ENCODE peak calls at places on chromosomes 1 and 21, in six cellular contexts. X is NCI-H1092; Z is DMS79; N is NCI-H2081; B is AG10803; R is activated CD4-positive, alpha-beta T cell treated with anti-CD3 and anti-CD28 coated beads, Interleukin-2, amount 50 U/mL, for 48 hours. A is an unnamed sample.

GRCh38 chr21:44011774-44012473 is at the start of gene TRAPPC10:
- DNase-seq in R (peak), X (peak), N (peak), B (peak), Z (peak), A (peak)

GRCh38 chr1:204532832-204533231 is 16.6 kb downstream of the MDM4 start:
- DNase-seq in B (no peak), X (no peak), N (no peak), Z (no peak), R (no peak), A (no peak)

GRCh38 chr1:9889411-9889810 is 20.7 kb downstream of the CTNNBIP1 start:
- DNase-seq in B (no peak), Z (no peak), N (no peak), R (no peak), X (no peak), A (no peak)

GRCh38 chr1:2528016-2528415 is 1.6 kb upstream of the PANK4 start:
- DNase-seq in Z (no peak), R (no peak), X (no peak), B (no peak), N (no peak), A (no peak)

GRCh38 chr21:34992736-34993135 is 56.4 kb downstream of the RUNX1 start:
- DNase-seq in N (no peak), Z (no peak), X (no peak), R (no peak), B (peak), A (no peak)

GRCh38 chr1:89525169-89525855 is 683 bp downstream of the LRRC8B start:
- DNase-seq in N (peak), B (no peak), Z (peak), X (peak), R (peak), A (peak)

GRCh38 chr1:58785424-58786058 is 1.7 kb upstream of the JUN start:
- DNase-seq in R (no peak), Z (peak), X (peak), B (peak), N (peak), A (peak)

GRCh38 chr1:223639333-223639749 is 26.2 kb downstream of the CAPN8 start:
- DNase-seq in N (no peak), X (no peak), Z (no peak), B (no peak), R (peak), A (no peak)

GRCh38 chr1:119209943-119210342 is 69.5 kb upstream of the WARS2 start:
- DNase-seq in R (no peak), Z (no peak), N (no peak), X (no peak), B (peak), A (no peak)

GRCh38 chr1:1264868-1265272 is 8.8 kb downstream of the UBE2J2 start:
- DNase-seq in X (no peak), R (peak), Z (no peak), B (peak), N (no peak), A (no peak)

GRCh38 chr1:164689672-164690655 is 131.0 kb downstream of the PBX1 start:
- DNase-seq in B (no peak), X (peak), N (no peak), R (no peak), Z (no peak), A (no peak)

GRCh38 chr1:53968125-53968513 is 22.0 kb downstream of the LRRC42 start:
- DNase-seq in R (no peak), N (peak), X (no peak), B (no peak), Z (no peak), A (no peak)

GRCh38 chr1:3014041-3014440 is 7.2 kb upstream of the ACTRT2 start:
- DNase-seq in X (no peak), N (no peak), Z (no peak), R (no peak), B (no peak), A (no peak)

A was measured in NCI-H510A.